ENCODE peak calls at places on chromosomes 4 and X, in nine cellular contexts. I is GM13977, D is endothelial cell, A is heart left ventricle, P is HFF-Myc, X is sigmoid colon, S is RWPE2, M is dorsolateral prefrontal cortex, K is activated B cell treated with CpG ODN at 0.5 μM for 24 hours. B is an unnamed sample.
A peak's percentile ranks its signal among the peaks of the same experiment; 100 is the strongest.

GRCh38 chrX:139015627-139016026 is 304.1 kb upstream of the FGF13 start:
- DNase-seq in I (no peak), D (no peak), A (no peak), P (no peak), X (no peak), S (no peak), M (no peak), K (no peak), B (no peak)

GRCh38 chrX:45669715-45670360 is 469.2 kb upstream of the DIPK2B start:
- DNase-seq in I (no peak), D (no peak), A (no peak), P (peak; percentile 37), X (no peak), S (no peak), M (no peak), K (no peak), B (no peak)

GRCh38 chr4:41212221-41213203 is 1.8 kb downstream of the APBB2 start:
- DNase-seq in I (peak; percentile 45), D (peak; percentile 37), A (no peak), P (peak; percentile 52), X (peak; percentile 74), S (no peak), M (no peak), K (no peak), B (no peak)

GRCh38 chrX:1450381-1451161 is 2.1 kb downstream of the ASMTL start:
- DNase-seq in I (peak; percentile 4), D (no peak), A (no peak), P (no peak), X (peak; percentile 54), S (peak; percentile 37), M (peak; percentile 11), K (no peak), B (no peak)

GRCh38 chrX:13570245-13570573 is 808 bp downstream of the EGFL6 start:
- DNase-seq in I (peak; percentile 34), D (no peak), A (no peak), P (no peak), X (no peak), S (no peak), M (no peak), K (no peak), B (no peak)

GRCh38 chr4:145014365-145014764 is 83.6 kb downstream of the ANAPC10 start:
- DNase-seq in I (no peak), D (no peak), A (no peak), P (no peak), X (no peak), S (no peak), M (no peak), K (no peak), B (no peak)

GRCh38 chr4:16116019-16116418 is 32.2 kb upstream of the PROM1 start:
- DNase-seq in I (no peak), D (no peak), A (peak; percentile 34), P (no peak), X (no peak), S (no peak), M (no peak), K (no peak), B (no peak)

GRCh38 chr4:151169223-151169622 is 69.8 kb downstream of the RPS3A start:
- DNase-seq in I (no peak), D (no peak), A (peak; percentile 83), P (peak; percentile 91), X (peak; percentile 95), S (no peak), M (peak; percentile 59), K (no peak), B (peak; percentile 29)

GRCh38 chr4:72302981-72303704 is 265.9 kb downstream of the ADAMTS3 start:
- DNase-seq in I (peak; percentile 13), D (peak; percentile 59), A (no peak), P (no peak), X (no peak), S (no peak), M (no peak), K (peak; percentile 15), B (no peak)

GRCh38 chr4:87310691-87311335 is 11.9 kb downstream of the HSD17B13 start:
- DNase-seq in I (no peak), D (no peak), A (no peak), P (no peak), X (no peak), S (no peak), M (no peak), K (no peak), B (no peak)

DNA sequence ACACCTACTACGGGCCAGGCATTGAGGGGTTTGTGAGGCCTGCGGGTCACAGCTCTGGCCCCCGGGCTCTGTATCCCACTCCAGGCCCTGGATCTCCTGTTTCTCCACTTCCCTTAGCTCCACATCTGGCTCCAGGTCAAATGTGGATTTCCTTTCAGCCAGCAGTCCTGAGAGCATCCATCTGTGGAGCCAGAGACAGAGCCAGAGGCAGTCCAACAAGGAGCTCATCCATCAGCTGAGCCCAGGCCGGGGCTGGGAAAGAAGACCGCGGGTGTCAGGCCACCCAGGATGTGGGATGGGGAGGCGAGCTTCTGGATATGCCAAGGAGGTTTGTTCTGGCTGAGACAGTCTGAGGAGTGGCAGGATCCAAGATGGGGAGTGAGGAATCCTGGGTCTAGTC is 91.7 kb downstream of the EFNB1 start:
- DNase-seq in I (no peak), D (no peak), A (no peak), P (no peak), X (peak; percentile 77), S (no peak), M (no peak), K (no peak), B (no peak)
- TF ChIP-seq CTCF in I (no peak), D (no peak), A (no peak), P (no peak), X (no peak), S (no peak), M (no peak), K (no peak), B (no peak)

DNA sequence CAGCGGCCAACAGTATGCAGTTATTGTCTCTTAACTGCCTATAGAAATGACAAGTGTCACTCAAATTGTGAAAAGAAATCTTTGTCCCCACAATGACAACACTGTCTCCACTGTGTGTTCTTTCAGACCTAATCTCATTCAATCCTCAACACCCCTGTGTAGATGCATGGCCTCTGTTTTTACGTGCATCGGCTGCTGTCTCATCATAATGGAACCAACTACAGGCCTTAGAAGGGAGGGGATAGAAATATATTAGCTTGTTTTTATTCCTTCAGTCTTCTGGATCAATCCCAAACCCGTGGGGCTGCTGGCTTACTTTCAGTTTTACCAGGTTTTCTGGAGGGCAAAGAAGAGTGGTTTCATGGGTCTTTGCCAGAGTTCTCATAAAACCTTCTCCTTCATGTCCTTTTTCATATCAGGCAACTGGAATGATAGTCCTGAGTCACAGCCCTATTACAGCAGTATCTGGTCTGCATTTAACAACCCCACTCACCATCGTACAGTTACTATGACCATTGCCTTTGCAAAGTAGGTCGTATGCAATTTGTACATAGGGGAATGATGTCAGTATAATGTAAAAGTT is 34.6 kb downstream of the PPP2R2C start:
- DNase-seq in I (no peak), D (no peak), A (no peak), P (no peak), X (no peak), S (no peak), M (no peak), K (no peak), B (no peak)
- TF ChIP-seq CTCF in I (no peak), D (no peak), A (no peak), P (no peak), X (no peak), S (no peak), M (no peak), K (no peak), B (no peak)

GRCh38 chr4:169253087-169253675 is 17.6 kb downstream of the SH3RF1 start:
- DNase-seq in I (no peak), D (no peak), A (no peak), P (no peak), X (no peak), S (no peak), M (no peak), K (no peak), B (no peak)
- TF ChIP-seq CTCF in I (no peak), D (no peak), A (no peak), P (no peak), X (no peak), S (no peak), M (no peak), K (no peak), B (no peak)

GRCh38 chr4:1851160-1851559 is 4.8 kb downstream of the LETM1 start:
- DNase-seq in I (no peak), D (no peak), A (no peak), P (no peak), X (no peak), S (no peak), M (no peak), K (no peak), B (no peak)
- TF ChIP-seq CTCF in I (no peak), D (no peak), A (no peak), P (no peak), X (no peak), S (no peak), M (no peak), K (no peak), B (no peak)

GRCh38 chrX:21708116-21708515 is 49.8 kb downstream of the SMPX start:
- DNase-seq in I (no peak), D (no peak), A (no peak), P (no peak), X (no peak), S (no peak), M (no peak), K (no peak), B (no peak)
- TF ChIP-seq CTCF in I (peak; percentile 27), D (no peak), A (peak; percentile 18), P (peak; percentile 13), X (no peak), S (peak; percentile 17), M (no peak), K (no peak), B (peak; percentile 14)

GRCh38 chrX:41526925-41527324 is 79.8 kb downstream of the NYX start:
- DNase-seq in I (no peak), D (no peak), A (no peak), P (peak; percentile 2), X (no peak), S (no peak), M (no peak), K (no peak), B (no peak)
- TF ChIP-seq CTCF in I (no peak), D (no peak), A (no peak), P (no peak), X (no peak), S (no peak), M (no peak), K (no peak), B (no peak)

GRCh38 chrX:44483965-44484606 is 58.6 kb downstream of the FUNDC1 start:
- DNase-seq in I (no peak), D (no peak), A (no peak), P (no peak), X (no peak), S (no peak), M (no peak), K (no peak), B (no peak)

GRCh38 chrX:44494357-44494756 is 48.3 kb downstream of the FUNDC1 start:
- DNase-seq in I (no peak), D (no peak), A (no peak), P (no peak), X (no peak), S (no peak), M (no peak), K (no peak), B (no peak)

GRCh38 chrX:44484607-44485146 is 58.0 kb downstream of the FUNDC1 start:
- DNase-seq in I (no peak), D (no peak), A (no peak), P (no peak), X (no peak), S (no peak), M (no peak), K (no peak), B (no peak)

GRCh38 chrX:44495091-44495490 is 47.6 kb downstream of the FUNDC1 start:
- DNase-seq in I (no peak), D (no peak), A (no peak), P (no peak), X (no peak), S (no peak), M (no peak), K (no peak), B (no peak)

GRCh38 chrX:44489515-44489914 is 53.1 kb downstream of the FUNDC1 start:
- DNase-seq in I (no peak), D (no peak), A (no peak), P (no peak), X (no peak), S (no peak), M (no peak), K (no peak), B (no peak)
- TF ChIP-seq CTCF in I (no peak), D (no peak), A (no peak), P (no peak), X (no peak), S (no peak), M (no peak), K (no peak), B (no peak)